ENCODE peak calls at places on chromosomes 7 and 10, in six cellular contexts. One of them, this sample, is unnamed.

GRCh38 chr10:70729763-70730357 is 55.3 kb downstream of the TBATA start:
- DNase-seq in foreskin fibroblast: no peak
- DNase-seq in hepatocyte: no peak
- DNase-seq in esophagus squamous epithelium: no peak
- DNase-seq in testis: peak
- DNase-seq in Peyer's patch: no peak
- DNase-seq in this sample: no peak

GRCh38 chr10:115830260-115830970 is 442.6 kb downstream of the GFRA1 start:
- DNase-seq in foreskin fibroblast: peak
- DNase-seq in Peyer's patch: no peak
- DNase-seq in testis: no peak
- DNase-seq in hepatocyte: no peak
- DNase-seq in esophagus squamous epithelium: no peak
- DNase-seq in this sample: no peak

GRCh38 chr7:77839919-77840318 is 41.3 kb downstream of the PHTF2 start:
- DNase-seq in foreskin fibroblast: no peak
- DNase-seq in testis: no peak
- DNase-seq in esophagus squamous epithelium: no peak
- DNase-seq in hepatocyte: no peak
- DNase-seq in Peyer's patch: no peak
- DNase-seq in this sample: no peak

GRCh38 chr10:119416855-119417254 is 125.7 kb downstream of the RGS10 start:
- DNase-seq in foreskin fibroblast: peak
- DNase-seq in Peyer's patch: peak
- DNase-seq in hepatocyte: peak
- DNase-seq in esophagus squamous epithelium: no peak
- DNase-seq in testis: peak
- DNase-seq in this sample: no peak

GRCh38 chr7:87000344-87000743 is 59.1 kb downstream of the ELAPOR2 start:
- DNase-seq in Peyer's patch: no peak
- DNase-seq in testis: no peak
- DNase-seq in esophagus squamous epithelium: no peak
- DNase-seq in foreskin fibroblast: peak
- DNase-seq in hepatocyte: no peak
- DNase-seq in this sample: no peak

GRCh38 chr10:59011972-59012632 is 164.3 kb upstream of the PHYHIPL start:
- DNase-seq in esophagus squamous epithelium: no peak
- DNase-seq in foreskin fibroblast: no peak
- DNase-seq in testis: no peak
- DNase-seq in hepatocyte: no peak
- DNase-seq in Peyer's patch: no peak
- DNase-seq in this sample: no peak

GRCh38 chr10:55786461-55786860 is 574.6 kb downstream of the ZWINT start:
- DNase-seq in testis: no peak
- DNase-seq in foreskin fibroblast: no peak
- DNase-seq in Peyer's patch: no peak
- DNase-seq in esophagus squamous epithelium: no peak
- DNase-seq in hepatocyte: no peak
- DNase-seq in this sample: no peak

GRCh38 chr7:122219253-122219865 is 75.3 kb upstream of the AASS start:
- DNase-seq in testis: no peak
- DNase-seq in foreskin fibroblast: peak
- DNase-seq in Peyer's patch: no peak
- DNase-seq in hepatocyte: peak
- DNase-seq in esophagus squamous epithelium: no peak
- DNase-seq in this sample: no peak

GRCh38 chr10:32161586-32161985 is 105.4 kb upstream of the KIF5B start:
- DNase-seq in testis: no peak
- DNase-seq in hepatocyte: no peak
- DNase-seq in esophagus squamous epithelium: no peak
- DNase-seq in Peyer's patch: no peak
- DNase-seq in foreskin fibroblast: peak
- DNase-seq in this sample: no peak

GRCh38 chr7:156751319-156751718 is 110.7 kb downstream of the RNF32 start:
- DNase-seq in Peyer's patch: no peak
- DNase-seq in foreskin fibroblast: peak
- DNase-seq in hepatocyte: peak
- DNase-seq in testis: no peak
- DNase-seq in esophagus squamous epithelium: no peak
- DNase-seq in this sample: no peak

GRCh38 chr10:4656576-4657194 is 169.3 kb upstream of the AKR1E2 start:
- DNase-seq in hepatocyte: peak
- DNase-seq in testis: peak
- DNase-seq in foreskin fibroblast: peak
- DNase-seq in esophagus squamous epithelium: no peak
- DNase-seq in Peyer's patch: no peak
- DNase-seq in this sample: no peak

GRCh38 chr7:94043299-94043698 is 39.1 kb upstream of the BET1 start:
- DNase-seq in esophagus squamous epithelium: no peak
- DNase-seq in hepatocyte: no peak
- DNase-seq in foreskin fibroblast: peak
- DNase-seq in Peyer's patch: no peak
- DNase-seq in testis: no peak
- DNase-seq in this sample: no peak

GRCh38 chr7:32447218-32447617 is 43.0 kb downstream of the LSM5 start:
- DNase-seq in esophagus squamous epithelium: no peak
- DNase-seq in testis: no peak
- DNase-seq in Peyer's patch: no peak
- DNase-seq in hepatocyte: no peak
- DNase-seq in foreskin fibroblast: no peak
- DNase-seq in this sample: no peak

GRCh38 chr10:81177651-81178244 is 640.0 kb downstream of the SH2D4B start:
- DNase-seq in hepatocyte: no peak
- DNase-seq in foreskin fibroblast: no peak
- DNase-seq in testis: no peak
- DNase-seq in Peyer's patch: no peak
- DNase-seq in esophagus squamous epithelium: no peak
- DNase-seq in this sample: no peak

GRCh38 chr10:110524179-110524863 is 26.6 kb downstream of the DUSP5 start:
- DNase-seq in Peyer's patch: no peak
- DNase-seq in hepatocyte: no peak
- DNase-seq in testis: no peak
- DNase-seq in foreskin fibroblast: peak
- DNase-seq in esophagus squamous epithelium: no peak
- DNase-seq in this sample: no peak

GRCh38 chr7:1843271-1843861 is 173.3 kb downstream of the ELFN1 start:
- DNase-seq in esophagus squamous epithelium: no peak
- DNase-seq in foreskin fibroblast: peak
- DNase-seq in Peyer's patch: no peak
- DNase-seq in hepatocyte: no peak
- DNase-seq in testis: no peak
- DNase-seq in this sample: no peak

GRCh38 chr7:28922618-28923331 is 35.4 kb downstream of the TRIL start:
- DNase-seq in testis: peak
- DNase-seq in foreskin fibroblast: peak
- DNase-seq in Peyer's patch: peak
- DNase-seq in esophagus squamous epithelium: no peak
- DNase-seq in hepatocyte: peak
- DNase-seq in this sample: peak

GRCh38 chr7:4845740-4846142 is 16.1 kb downstream of the PAPOLB start:
- DNase-seq in hepatocyte: peak
- DNase-seq in esophagus squamous epithelium: no peak
- DNase-seq in Peyer's patch: no peak
- DNase-seq in foreskin fibroblast: peak
- DNase-seq in testis: peak
- DNase-seq in this sample: no peak

GRCh38 chr7:5452937-5453540 is 29.4 kb upstream of the TNRC18 start:
- DNase-seq in testis: no peak
- DNase-seq in esophagus squamous epithelium: no peak
- DNase-seq in hepatocyte: no peak
- DNase-seq in foreskin fibroblast: peak
- DNase-seq in Peyer's patch: no peak
- DNase-seq in this sample: no peak

GRCh38 chr10:100020161-100020882 is 10.6 kb upstream of the DNMBP start:
- DNase-seq in hepatocyte: no peak
- DNase-seq in Peyer's patch: no peak
- DNase-seq in testis: no peak
- DNase-seq in esophagus squamous epithelium: no peak
- DNase-seq in foreskin fibroblast: no peak
- DNase-seq in this sample: no peak

GRCh38 chr7:88967432-88967831 is 171.9 kb upstream of the TEX47 start:
- DNase-seq in Peyer's patch: no peak
- DNase-seq in esophagus squamous epithelium: no peak
- DNase-seq in testis: no peak
- DNase-seq in foreskin fibroblast: no peak
- DNase-seq in hepatocyte: no peak
- DNase-seq in this sample: no peak

GRCh38 chr7:91079491-91079890 is 184.7 kb upstream of the FZD1 start:
- DNase-seq in Peyer's patch: no peak
- DNase-seq in hepatocyte: no peak
- DNase-seq in esophagus squamous epithelium: no peak
- DNase-seq in testis: no peak
- DNase-seq in foreskin fibroblast: peak
- DNase-seq in this sample: no peak

GRCh38 chr7:46291601-46292150 is 370.6 kb upstream of the IGFBP3 start:
- DNase-seq in Peyer's patch: no peak
- DNase-seq in esophagus squamous epithelium: no peak
- DNase-seq in foreskin fibroblast: peak
- DNase-seq in testis: peak
- DNase-seq in hepatocyte: peak
- DNase-seq in this sample: no peak

GRCh38 chr10:3877092-3878000 is 92.3 kb upstream of the KLF6 start:
- DNase-seq in esophagus squamous epithelium: no peak
- DNase-seq in testis: no peak
- DNase-seq in hepatocyte: no peak
- DNase-seq in Peyer's patch: no peak
- DNase-seq in foreskin fibroblast: peak
- DNase-seq in this sample: no peak

GRCh38 chr7:134866581-134866980 is 87.1 kb downstream of the CALD1 start:
- DNase-seq in foreskin fibroblast: peak
- DNase-seq in hepatocyte: peak
- DNase-seq in esophagus squamous epithelium: no peak
- DNase-seq in testis: no peak
- DNase-seq in Peyer's patch: no peak
- DNase-seq in this sample: no peak

GRCh38 chr7:57344957-57345356 is 105.0 kb upstream of the ZNF716 start:
- DNase-seq in hepatocyte: no peak
- DNase-seq in testis: no peak
- DNase-seq in Peyer's patch: no peak
- DNase-seq in foreskin fibroblast: no peak
- DNase-seq in esophagus squamous epithelium: no peak
- DNase-seq in this sample: no peak

GRCh38 chr10:12184165-12184564 is 11.5 kb downstream of the NUDT5 start:
- DNase-seq in esophagus squamous epithelium: no peak
- DNase-seq in testis: no peak
- DNase-seq in Peyer's patch: no peak
- DNase-seq in foreskin fibroblast: no peak
- DNase-seq in hepatocyte: no peak
- DNase-seq in this sample: no peak
- TF ChIP-seq CTCF in esophagus squamous epithelium: no peak
- TF ChIP-seq CTCF in testis: no peak
- TF ChIP-seq CTCF in Peyer's patch: no peak
- TF ChIP-seq CTCF in foreskin fibroblast: no peak
- TF ChIP-seq CTCF in hepatocyte: no peak
- TF ChIP-seq CTCF in this sample: no peak

GRCh38 chr7:159022238-159022993 is 122.3 kb downstream of the VIPR2 start:
- DNase-seq in testis: no peak
- DNase-seq in foreskin fibroblast: no peak
- DNase-seq in Peyer's patch: no peak
- DNase-seq in hepatocyte: peak
- DNase-seq in esophagus squamous epithelium: no peak
- DNase-seq in this sample: no peak
- H3K4me3 ChIP-seq in testis: no peak
- H3K4me3 ChIP-seq in foreskin fibroblast: no peak
- H3K4me3 ChIP-seq in Peyer's patch: no peak
- H3K4me3 ChIP-seq in hepatocyte: no peak
- H3K4me3 ChIP-seq in esophagus squamous epithelium: no peak
- H3K4me3 ChIP-seq in this sample: no peak

GRCh38 chr10:86635402-86635801 is 18.9 kb upstream of the OPN4 start:
- DNase-seq in hepatocyte: peak
- DNase-seq in foreskin fibroblast: peak
- DNase-seq in esophagus squamous epithelium: no peak
- DNase-seq in testis: no peak
- DNase-seq in Peyer's patch: no peak
- DNase-seq in this sample: no peak

GRCh38 chr10:86630079-86630478 is 24.3 kb upstream of the OPN4 start:
- DNase-seq in Peyer's patch: no peak
- DNase-seq in foreskin fibroblast: no peak
- DNase-seq in esophagus squamous epithelium: no peak
- DNase-seq in testis: no peak
- DNase-seq in hepatocyte: no peak
- DNase-seq in this sample: no peak

GRCh38 chr10:86632951-86633350 is 21.4 kb upstream of the OPN4 start:
- DNase-seq in testis: no peak
- DNase-seq in hepatocyte: no peak
- DNase-seq in Peyer's patch: no peak
- DNase-seq in foreskin fibroblast: no peak
- DNase-seq in esophagus squamous epithelium: no peak
- DNase-seq in this sample: no peak

DNA sequence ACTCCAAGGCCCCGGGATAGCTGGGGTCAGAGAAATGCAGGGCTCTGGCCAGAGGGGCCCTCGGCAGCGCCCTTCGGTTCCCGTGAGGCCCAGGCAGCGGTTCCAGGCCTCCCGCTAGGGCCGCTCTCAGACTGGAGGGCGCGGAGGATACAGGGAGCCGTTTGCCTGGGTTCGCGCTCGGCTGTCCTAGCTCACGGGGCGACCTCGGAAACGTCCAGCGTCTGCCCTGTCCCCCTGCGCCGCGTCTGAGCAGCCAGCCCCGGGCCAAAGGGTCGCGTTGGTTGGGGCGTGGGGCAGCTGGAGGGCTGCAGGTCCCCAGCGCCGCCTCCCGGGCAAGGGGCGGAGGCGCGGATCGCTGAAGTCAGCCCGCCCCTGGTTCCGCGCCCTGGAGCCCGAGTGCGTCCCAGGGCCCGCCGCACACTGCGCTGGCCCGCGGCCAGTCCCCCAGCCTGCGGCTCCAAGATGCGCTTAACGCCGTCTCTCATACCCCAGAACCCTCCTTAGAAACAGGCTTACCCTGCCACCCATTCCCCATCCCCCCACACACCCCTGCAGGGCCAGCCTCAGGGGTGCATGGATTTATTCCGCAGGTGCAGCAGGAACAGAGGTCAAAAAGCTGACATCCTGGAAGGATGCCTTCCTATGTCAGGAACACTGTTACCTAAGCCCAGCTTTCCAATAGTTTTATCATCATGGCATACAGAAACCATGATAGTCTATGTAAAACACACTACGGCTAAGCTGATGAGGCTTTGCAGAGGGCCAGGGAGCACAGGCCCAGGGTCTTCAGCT is 22.1 kb upstream of the OPN4 start:
- DNase-seq in Peyer's patch: no peak
- DNase-seq in esophagus squamous epithelium: no peak
- DNase-seq in hepatocyte: peak
- DNase-seq in testis: no peak
- DNase-seq in foreskin fibroblast: peak
- DNase-seq in this sample: no peak
- TF ChIP-seq CTCF in Peyer's patch: no peak
- TF ChIP-seq CTCF in esophagus squamous epithelium: peak
- TF ChIP-seq CTCF in hepatocyte: peak
- TF ChIP-seq CTCF in testis: no peak
- TF ChIP-seq CTCF in foreskin fibroblast: peak
- TF ChIP-seq CTCF in this sample: no peak

DNA sequence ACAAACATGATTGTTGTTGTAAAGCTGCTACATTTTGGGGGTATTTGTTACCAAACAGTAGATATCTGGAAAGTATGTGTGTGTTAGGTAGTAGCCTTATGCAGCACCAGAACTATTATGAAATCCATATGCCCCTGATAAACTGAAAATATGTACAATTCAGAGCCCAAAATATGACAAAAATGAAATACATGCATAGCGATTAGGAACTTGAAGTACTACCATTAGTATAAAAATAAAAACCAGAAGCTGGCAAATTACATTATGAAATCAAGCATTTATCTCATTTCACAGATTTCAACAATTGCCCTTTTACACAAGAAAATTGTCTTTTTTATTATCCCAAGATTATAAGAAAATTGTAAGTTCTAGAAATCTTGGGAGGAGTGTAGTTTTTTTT is 33.9 kb downstream of the SLC26A5 start:
- DNase-seq in hepatocyte: no peak
- DNase-seq in testis: no peak
- DNase-seq in foreskin fibroblast: no peak
- DNase-seq in Peyer's patch: no peak
- DNase-seq in esophagus squamous epithelium: no peak
- DNase-seq in this sample: no peak
- H3K4me3 ChIP-seq in hepatocyte: no peak
- H3K4me3 ChIP-seq in testis: no peak
- H3K4me3 ChIP-seq in foreskin fibroblast: no peak
- H3K4me3 ChIP-seq in Peyer's patch: no peak
- H3K4me3 ChIP-seq in esophagus squamous epithelium: no peak
- H3K4me3 ChIP-seq in this sample: no peak

This sample was measured in LNCaP clone FGC.